ENCODE peak calls at places on chromosome 20, in seven cellular contexts. E, W, B, G, K, A and L are unnamed samples.

GRCh38 chr20:37970856-37971245 is 62.4 kb downstream of the TTI1 start:
- DNase-seq in E (no peak), W (no peak), B (no peak), G (no peak), K (no peak), A (peak), L (no peak)

GRCh38 chr20:23656372-23656771 is 18.6 kb upstream of the CST3 start:
- DNase-seq in E (no peak), W (no peak), B (no peak), G (no peak), K (no peak), A (no peak), L (no peak)

GRCh38 chr20:61753196-61753942 is 312.3 kb downstream of the TAF4 start:
- DNase-seq in E (no peak), W (peak), B (peak), G (peak), K (no peak), A (peak), L (no peak)

GRCh38 chr20:43765933-43766332 is 39.1 kb upstream of the GTSF1L start:
- DNase-seq in E (no peak), W (no peak), B (no peak), G (no peak), K (no peak), A (no peak), L (no peak)

GRCh38 chr20:50592282-50593004 is 82.3 kb downstream of the PTPN1 start:
- DNase-seq in E (peak), W (no peak), B (no peak), G (no peak), K (no peak), A (no peak), L (no peak)

GRCh38 chr20:62761058-62761758 is 35.1 kb upstream of the MRGBP start:
- DNase-seq in E (no peak), W (no peak), B (no peak), G (no peak), K (no peak), A (no peak), L (no peak)

GRCh38 chr20:49877254-49877990 is 37.9 kb downstream of the SPATA2 start:
- DNase-seq in E (no peak), W (no peak), B (no peak), G (no peak), K (no peak), A (no peak), L (no peak)

GRCh38 chr20:20407891-20408805 is 40.2 kb downstream of the INSM1 start:
- DNase-seq in E (no peak), W (peak), B (no peak), G (no peak), K (peak), A (no peak), L (no peak)

GRCh38 chr20:13356087-13356486 is 135.0 kb downstream of the ISM1 start:
- DNase-seq in E (no peak), W (no peak), B (no peak), G (no peak), K (no peak), A (no peak), L (no peak)

GRCh38 chr20:15818651-15819071 is 754.6 kb downstream of the KIF16B start:
- DNase-seq in E (no peak), W (no peak), B (no peak), G (no peak), K (no peak), A (no peak), L (no peak)

GRCh38 chr20:37178839-37179670 is at the start of the genes MROH8 and RPN2:
- DNase-seq in E (peak), W (peak), B (peak), G (peak), K (peak), A (peak), L (peak)

GRCh38 chr20:41204304-41205265 is 67.2 kb downstream of the PLCG1 start:
- DNase-seq in E (no peak), W (no peak), B (no peak), G (no peak), K (no peak), A (no peak), L (no peak)

GRCh38 chr20:7346026-7346425 is 578.5 kb downstream of the BMP2 start:
- DNase-seq in E (no peak), W (no peak), B (no peak), G (no peak), K (no peak), A (no peak), L (no peak)

GRCh38 chr20:12049125-12049524 is 131.4 kb downstream of the BTBD3 start:
- DNase-seq in E (no peak), W (peak), B (no peak), G (peak), K (no peak), A (no peak), L (no peak)

GRCh38 chr20:33791959-33792597 is 19.1 kb upstream of the CHMP4B start:
- DNase-seq in E (peak), W (peak), B (peak), G (peak), K (peak), A (no peak), L (peak)

GRCh38 chr20:61629361-61630239 is 377.5 kb downstream of the CDH4 start:
- DNase-seq in E (no peak), W (no peak), B (no peak), G (no peak), K (no peak), A (no peak), L (no peak)

GRCh38 chr20:36856691-36857635 is 19.0 kb upstream of the TLDC2 start:
- DNase-seq in E (no peak), W (peak), B (no peak), G (no peak), K (no peak), A (no peak), L (no peak)

GRCh38 chr20:2101057-2101934 is at the start of gene STK35:
- DNase-seq in E (no peak), W (no peak), B (peak), G (no peak), K (peak), A (peak), L (peak)

GRCh38 chr20:6769953-6770831 is 2.7 kb downstream of the BMP2 start:
- DNase-seq in E (peak), W (no peak), B (peak), G (peak), K (peak), A (peak), L (peak)

GRCh38 chr20:37299718-37300529 is 10.5 kb downstream of the MANBAL start:
- DNase-seq in E (no peak), W (peak), B (no peak), G (peak), K (no peak), A (peak), L (no peak)

GRCh38 chr20:59948828-59949720 is 8.9 kb downstream of the FAM217B start:
- DNase-seq in E (no peak), W (peak), B (peak), G (peak), K (peak), A (peak), L (peak)

GRCh38 chr20:43824279-43824678 is 90.4 kb upstream of the TOX2 start:
- DNase-seq in E (no peak), W (no peak), B (no peak), G (no peak), K (no peak), A (peak), L (no peak)

GRCh38 chr20:62918830-62919229 is 7.5 kb downstream of the DIDO1 start:
- DNase-seq in E (no peak), W (no peak), B (no peak), G (no peak), K (no peak), A (peak), L (no peak)

GRCh38 chr20:19974621-19975435 is 42.3 kb upstream of the NAA20 start:
- DNase-seq in E (peak), W (peak), B (peak), G (peak), K (peak), A (peak), L (no peak)

GRCh38 chr20:16378712-16379111 is 194.5 kb downstream of the KIF16B start:
- DNase-seq in E (no peak), W (no peak), B (no peak), G (no peak), K (no peak), A (no peak), L (no peak)

GRCh38 chr20:36319356-36320260 is 13.5 kb downstream of the DLGAP4 start:
- DNase-seq in E (no peak), W (no peak), B (no peak), G (no peak), K (no peak), A (peak), L (no peak)

GRCh38 chr20:672975-673604 is 2.5 kb downstream of the SCRT2 start:
- DNase-seq in E (no peak), W (no peak), B (no peak), G (no peak), K (no peak), A (no peak), L (no peak)

GRCh38 chr20:1979116-1979778 is 14.6 kb downstream of the PDYN start:
- DNase-seq in E (no peak), W (no peak), B (no peak), G (no peak), K (peak), A (no peak), L (no peak)

GRCh38 chr20:58361549-58361948 is 27.5 kb upstream of the VAPB start:
- DNase-seq in E (no peak), W (peak), B (peak), G (peak), K (no peak), A (no peak), L (no peak)

GRCh38 chr20:18632196-18632789 is 44.4 kb downstream of the DTD1 start:
- DNase-seq in E (peak), W (peak), B (peak), G (peak), K (peak), A (peak), L (peak)

DNA sequence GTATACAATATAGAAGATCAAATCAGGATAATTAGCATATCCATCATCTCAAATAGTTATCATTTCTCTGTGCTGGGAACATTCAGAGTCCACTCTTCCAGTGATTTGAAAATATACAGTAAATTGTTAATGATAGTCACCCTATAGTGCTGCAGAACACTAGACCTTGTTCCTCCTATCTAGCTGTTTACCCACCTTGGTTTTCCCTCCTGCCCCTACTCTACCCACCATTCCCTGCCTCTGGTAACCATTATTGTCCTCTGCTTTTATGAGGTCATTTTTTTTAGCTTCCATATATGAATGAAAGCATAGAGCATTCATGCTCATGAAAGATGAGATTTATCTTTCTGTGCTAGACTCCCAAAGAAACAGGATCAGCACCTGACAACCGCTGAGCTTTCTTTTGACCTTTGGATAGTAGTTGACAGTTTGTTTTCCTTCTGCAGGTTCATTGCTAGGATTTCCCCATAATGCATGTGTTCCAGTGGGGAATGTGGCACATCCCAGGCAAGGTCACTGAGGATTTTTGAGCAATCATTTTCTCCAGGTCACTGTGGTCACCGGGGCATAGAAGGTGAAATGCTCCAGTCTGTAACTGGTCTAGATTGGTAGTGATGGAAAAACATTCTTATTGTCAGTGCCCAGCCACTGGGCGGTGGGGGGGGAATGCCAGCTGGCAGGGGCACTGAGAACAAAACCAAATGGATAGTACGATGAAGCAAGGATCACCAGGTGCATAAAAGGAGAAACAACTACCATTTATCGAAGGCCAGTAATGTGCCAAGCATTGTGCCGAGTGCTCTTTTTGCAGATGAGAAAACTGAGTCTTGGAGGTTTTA is 33.6 kb upstream of the BCAS1 start:
- DNase-seq in E (no peak), W (no peak), B (peak), G (no peak), K (no peak), A (no peak), L (no peak)
- TF ChIP-seq CTCF in E (no peak), W (no peak), B (no peak), G (no peak), K (no peak), A (no peak), L (no peak)

GRCh38 chr20:48742912-48743680 is 84.7 kb downstream of the PREX1 start:
- DNase-seq in E (no peak), W (no peak), B (no peak), G (no peak), K (no peak), A (no peak), L (no peak)

GRCh38 chr20:48743807-48744206 is 84.0 kb downstream of the PREX1 start:
- DNase-seq in E (no peak), W (no peak), B (no peak), G (no peak), K (no peak), A (no peak), L (no peak)

GRCh38 chr20:48744515-48744914 is 83.3 kb downstream of the PREX1 start:
- DNase-seq in E (no peak), W (no peak), B (no peak), G (no peak), K (no peak), A (no peak), L (no peak)

GRCh38 chr20:48747840-48748416 is 79.9 kb downstream of the PREX1 start:
- DNase-seq in E (no peak), W (no peak), B (no peak), G (no peak), K (no peak), A (no peak), L (peak)

DNA sequence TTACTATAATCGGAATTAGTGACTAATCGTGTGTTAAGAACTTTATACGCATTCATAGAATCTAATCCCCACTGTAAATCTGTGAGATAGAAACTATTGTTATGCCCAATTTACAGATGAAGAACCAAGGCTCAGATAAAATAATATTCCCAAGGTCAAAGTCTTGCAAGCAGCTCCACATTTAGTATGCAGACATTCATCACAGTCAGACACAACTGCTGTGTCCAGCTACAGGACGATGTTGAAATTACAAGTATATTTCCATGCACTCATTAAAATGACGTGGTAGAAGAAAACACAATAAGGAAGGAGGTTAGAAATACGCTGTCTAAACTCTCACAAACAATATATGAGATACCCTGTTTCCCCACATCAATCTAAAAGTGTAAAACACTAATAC is 82.5 kb downstream of the PREX1 start:
- DNase-seq in E (no peak), W (no peak), B (no peak), G (no peak), K (no peak), A (no peak), L (no peak)
- TF ChIP-seq CTCF in E (no peak), W (no peak), B (no peak), G (peak), K (no peak), A (no peak), L (no peak)

DNA sequence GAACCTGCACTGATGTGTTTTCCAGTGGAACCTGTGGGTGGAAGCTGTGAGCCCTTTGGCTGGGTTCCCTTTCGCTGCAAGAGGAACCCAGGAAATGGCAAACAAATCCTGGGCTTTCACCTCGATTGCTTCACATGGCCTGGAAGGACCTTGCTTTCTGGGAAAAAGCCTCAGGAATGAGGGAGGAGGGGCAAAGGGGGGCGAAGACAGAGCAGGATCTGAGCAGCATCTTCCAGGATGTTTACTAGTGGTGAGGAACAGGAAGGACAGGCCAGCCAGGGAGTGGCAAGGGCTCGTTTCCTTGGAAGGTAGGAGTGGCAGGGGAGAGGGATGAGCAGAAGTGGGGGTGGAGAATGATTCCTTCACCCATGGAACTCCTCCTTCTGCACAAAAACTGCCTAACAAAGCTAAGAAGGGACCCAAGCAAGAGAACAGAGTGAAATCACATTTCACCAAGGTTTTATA is 5.9 kb downstream of the SLC2A10 start:
- DNase-seq in E (no peak), W (peak), B (peak), G (no peak), K (no peak), A (peak), L (no peak)
- TF ChIP-seq CTCF in E (no peak), W (no peak), B (no peak), G (no peak), K (no peak), A (peak), L (no peak)

GRCh38 chr20:4947817-4948559 is 53.3 kb downstream of the SLC23A2 start:
- DNase-seq in E (no peak), W (no peak), B (no peak), G (no peak), K (no peak), A (no peak), L (no peak)

GRCh38 chr20:4950437-4950836 is 50.9 kb downstream of the SLC23A2 start:
- DNase-seq in E (no peak), W (no peak), B (no peak), G (no peak), K (no peak), A (no peak), L (no peak)

GRCh38 chr20:4950841-4951240 is 50.5 kb downstream of the SLC23A2 start:
- DNase-seq in E (no peak), W (no peak), B (no peak), G (peak), K (no peak), A (no peak), L (no peak)

GRCh38 chr20:4951299-4951698 is 50.0 kb downstream of the SLC23A2 start:
- DNase-seq in E (no peak), W (peak), B (peak), G (peak), K (no peak), A (no peak), L (no peak)

GRCh38 chr20:4949833-4950178 is 51.5 kb downstream of the SLC23A2 start:
- DNase-seq in E (no peak), W (peak), B (peak), G (peak), K (peak), A (no peak), L (peak)
- TF ChIP-seq CTCF in E (peak), W (peak), B (peak), G (peak), K (peak), A (peak), L (peak)

GRCh38 chr20:64137598-64138031 is 26.6 kb upstream of the MYT1 start:
- DNase-seq in E (no peak), W (no peak), B (no peak), G (no peak), K (no peak), A (peak), L (no peak)

GRCh38 chr20:64136004-64136710 is 28.1 kb upstream of the MYT1 start:
- DNase-seq in E (no peak), W (no peak), B (no peak), G (no peak), K (no peak), A (peak), L (no peak)

GRCh38 chr20:64130876-64131275 is 23.5 kb upstream of the NPBWR2 start:
- DNase-seq in E (no peak), W (no peak), B (no peak), G (no peak), K (no peak), A (peak), L (no peak)

GRCh38 chr20:64131406-64131805 is 24.0 kb upstream of the NPBWR2 start:
- DNase-seq in E (no peak), W (no peak), B (no peak), G (no peak), K (peak), A (peak), L (no peak)

DNA sequence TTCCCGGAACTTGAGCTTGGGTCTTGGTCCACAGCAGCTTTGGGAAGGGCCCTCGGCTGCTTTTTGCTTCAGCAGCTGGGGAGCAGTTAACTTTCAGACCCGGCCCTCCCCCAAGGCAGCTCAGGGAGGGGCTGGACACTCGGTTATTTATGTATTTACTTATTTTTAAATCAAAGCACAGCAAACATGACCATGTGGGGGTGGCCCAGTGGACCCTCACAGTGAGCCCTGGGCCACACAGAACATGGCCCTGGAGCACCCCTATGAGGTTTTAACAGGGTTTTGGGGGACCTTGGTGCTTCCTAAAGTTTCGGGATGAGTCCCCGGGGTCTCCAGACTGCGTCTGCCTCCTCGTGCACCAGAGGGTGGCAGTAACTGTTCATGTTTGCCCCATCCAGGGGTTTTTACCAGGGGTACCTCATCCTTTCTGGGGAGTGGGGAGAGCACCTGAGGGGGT is 26.6 kb upstream of the NPBWR2 start:
- DNase-seq in E (no peak), W (no peak), B (no peak), G (no peak), K (peak), A (peak), L (no peak)
- TF ChIP-seq CTCF in E (no peak), W (peak), B (peak), G (peak), K (peak), A (peak), L (no peak)

DNA sequence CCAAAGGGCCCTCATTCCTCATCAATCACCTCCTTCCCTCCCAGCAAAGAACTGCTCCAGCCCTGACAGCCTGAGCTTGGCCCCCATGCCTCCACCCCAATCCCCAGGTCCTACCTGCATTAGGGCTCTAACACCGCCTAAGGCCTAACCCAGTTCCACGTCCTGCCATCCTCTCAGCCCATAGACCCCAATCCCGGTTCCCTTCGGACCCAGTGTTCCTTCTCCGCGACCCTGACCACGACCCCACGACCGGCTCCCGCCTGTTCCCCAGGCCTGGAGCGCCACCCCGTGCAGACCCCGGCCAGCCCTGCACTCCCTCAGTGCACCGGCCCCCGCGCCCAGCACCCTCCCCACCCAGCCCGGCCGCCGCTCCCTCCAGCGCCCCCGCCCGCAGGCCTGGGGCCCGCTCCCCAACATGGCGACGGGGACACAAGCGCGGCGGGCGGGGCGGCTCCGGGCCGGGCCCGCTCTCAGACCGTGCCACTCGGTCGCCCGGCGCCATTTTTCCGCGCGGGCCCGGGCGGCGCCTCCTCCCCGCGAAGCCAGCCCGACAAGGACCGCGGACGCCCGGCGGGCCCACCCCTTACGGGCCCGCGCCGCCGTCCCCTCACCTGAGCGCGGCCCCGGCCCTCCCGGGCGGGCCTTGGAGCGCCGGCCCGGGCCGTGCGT is 456 bp downstream of the NCOA6 start:
- DNase-seq in E (peak), W (peak), B (peak), G (peak), K (peak), A (peak), L (peak)
- TF ChIP-seq CTCF in E (no peak), W (peak), B (peak), G (no peak), K (no peak), A (peak), L (peak)